ENCODE peak calls at places on chromosome 5, in seven cellular contexts. R, M, L, B, H, S and Q are unnamed samples. For H3K36me3, the result is how much of the 10 kb centered on the place peaks cover.

GRCh38 chr5:137575847-137576246 is 76.7 kb upstream of the SPOCK1 start:
- DNase-seq in R (no peak), M (no peak), L (peak), B (no peak), H (no peak), S (peak), Q (no peak)

GRCh38 chr5:26482817-26483375 is 555.5 kb downstream of the CDH9 start:
- DNase-seq in R (no peak), M (no peak), L (no peak), B (no peak), H (no peak), S (peak), Q (no peak)

GRCh38 chr5:154262376-154262775 is 71.8 kb downstream of the GALNT10 start:
- DNase-seq in R (no peak), M (no peak), L (no peak), B (no peak), H (no peak), S (no peak), Q (no peak)

GRCh38 chr5:1515921-1516571 is 7.7 kb downstream of the LPCAT1 start:
- DNase-seq in R (no peak), M (peak), L (peak), B (peak), H (peak), S (no peak), Q (no peak)

GRCh38 chr5:60026174-60026573 is 132.6 kb upstream of the PDE4D start:
- DNase-seq in R (no peak), M (no peak), L (peak), B (no peak), H (no peak), S (no peak), Q (no peak)

GRCh38 chr5:138037271-138037670 is 4.4 kb upstream of the FAM13B start:
- DNase-seq in R (no peak), M (no peak), L (no peak), B (no peak), H (no peak), S (no peak), Q (no peak)

GRCh38 chr5:14265574-14265973 is 122.4 kb downstream of the TRIO start:
- DNase-seq in R (no peak), M (no peak), L (peak), B (no peak), H (no peak), S (no peak), Q (no peak)

GRCh38 chr5:135233477-135233876 is 165.6 kb downstream of the MACROH2A1 start:
- DNase-seq in R (no peak), M (no peak), L (no peak), B (no peak), H (no peak), S (no peak), Q (no peak)

GRCh38 chr5:107217721-107218130 is 453.0 kb downstream of the EFNA5 start:
- DNase-seq in R (no peak), M (peak), L (no peak), B (no peak), H (no peak), S (no peak), Q (no peak)

GRCh38 chr5:172903790-172904189 is 55.4 kb upstream of the RPL26L1 start:
- DNase-seq in R (peak), M (no peak), L (peak), B (no peak), H (no peak), S (peak), Q (no peak)

GRCh38 chr5:172901012-172901780 is 58.0 kb upstream of the RPL26L1 start:
- DNase-seq in R (peak), M (no peak), L (peak), B (no peak), H (no peak), S (no peak), Q (no peak)

GRCh38 chr5:172901788-172902496 is 57.3 kb upstream of the RPL26L1 start:
- DNase-seq in R (no peak), M (no peak), L (peak), B (no peak), H (no peak), S (no peak), Q (no peak)

GRCh38 chr5:172904312-172904642 is 54.9 kb upstream of the RPL26L1 start:
- DNase-seq in R (no peak), M (no peak), L (no peak), B (no peak), H (no peak), S (no peak), Q (no peak)

DNA sequence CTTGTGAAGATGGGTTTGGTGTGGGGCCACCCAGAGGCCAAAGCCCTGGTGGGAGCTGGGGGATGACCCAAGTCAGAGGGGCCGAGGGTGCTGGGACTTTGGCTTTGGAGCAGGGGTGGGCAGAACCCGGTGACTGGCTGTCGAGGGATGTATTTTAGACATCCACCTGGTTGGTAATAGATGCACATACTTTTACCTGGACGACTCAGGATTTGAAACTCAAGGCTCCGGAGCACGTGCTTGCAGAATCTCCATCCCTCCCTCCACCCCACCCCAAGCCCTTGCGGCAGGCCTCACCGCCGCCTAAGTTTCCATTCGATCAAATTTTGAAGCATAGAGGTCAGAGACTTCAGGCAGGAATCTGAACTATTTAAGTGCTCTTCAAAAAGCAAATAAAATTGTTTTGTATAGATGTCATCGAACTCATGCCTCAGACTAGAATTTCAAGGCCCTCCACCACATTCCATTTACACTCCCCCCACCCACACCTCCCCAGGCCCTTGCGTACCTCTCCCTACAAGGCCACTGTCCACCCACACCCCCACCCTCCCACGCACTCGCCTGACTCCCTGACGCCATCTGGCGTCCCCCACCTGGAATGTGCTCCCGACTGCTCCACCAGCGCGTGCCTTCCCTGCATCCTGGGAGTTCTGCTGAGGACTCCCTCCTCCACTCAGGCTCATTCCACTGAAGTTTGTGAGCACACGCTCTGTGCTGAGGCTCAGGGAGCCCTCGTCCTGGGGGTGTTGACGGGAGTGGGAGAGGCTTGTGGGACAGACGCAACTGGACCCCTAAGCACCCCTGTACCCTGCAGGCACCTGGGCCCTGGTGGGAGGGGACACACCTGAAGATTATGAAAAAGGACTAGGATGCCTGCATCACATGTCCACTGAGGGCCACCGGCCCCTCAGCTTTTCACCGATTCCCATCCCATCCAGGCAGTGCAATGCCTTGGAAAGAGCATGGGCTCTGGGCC is 56.4 kb upstream of the RPL26L1 start:
- DNase-seq in R (peak), M (peak), L (peak), B (no peak), H (no peak), S (peak), Q (no peak)
- H3K36me3 ChIP-seq in R (under half), M (under half), L (under half), B (half or more), H (under half), S (under half), Q (under half)

DNA sequence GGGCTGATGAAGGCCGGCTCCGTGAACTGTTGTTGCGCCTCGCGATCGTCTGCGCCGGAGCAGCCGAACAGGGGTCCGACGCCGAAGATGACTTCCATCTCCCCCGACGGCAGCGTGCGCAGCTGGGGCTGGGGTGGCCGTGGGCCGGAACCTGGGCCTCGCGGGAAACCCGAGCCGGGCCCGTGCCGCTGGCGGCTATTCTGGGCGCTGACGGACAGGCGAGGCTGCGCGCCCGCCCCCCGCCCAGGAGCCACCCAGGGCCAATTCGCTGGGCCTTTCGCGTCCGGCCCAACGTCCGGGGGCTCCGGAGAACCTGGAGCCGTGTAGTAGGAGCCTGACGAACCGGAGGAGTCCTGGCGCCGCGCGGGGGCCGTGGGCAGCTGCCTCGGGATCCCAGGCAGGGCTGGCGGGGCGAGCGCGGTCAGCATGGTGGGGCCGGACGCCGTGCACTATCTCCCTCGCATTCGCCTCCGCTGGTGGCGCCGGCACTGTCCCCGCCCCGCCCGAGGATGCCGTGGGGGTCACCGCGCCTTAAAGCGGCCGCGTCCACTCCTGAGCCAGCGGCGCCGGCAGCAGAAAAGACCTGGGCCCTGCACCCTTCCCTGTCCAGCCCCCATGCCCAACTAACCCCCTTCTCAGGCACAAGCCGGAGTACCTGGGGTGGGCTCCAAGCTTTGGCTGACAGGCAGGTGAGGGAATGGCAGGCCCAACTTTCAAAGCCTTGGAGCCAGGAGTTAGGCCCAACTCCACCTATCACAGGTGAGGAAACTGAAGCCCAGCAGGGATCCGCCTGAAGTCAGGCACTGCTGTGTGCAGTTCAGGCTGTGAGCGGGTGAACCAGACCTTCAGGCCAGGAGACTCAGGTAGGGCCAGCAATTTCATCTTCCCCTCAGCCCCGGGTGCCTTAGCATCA is at the start of gene PROB1:
- DNase-seq in R (no peak), M (no peak), L (no peak), B (no peak), H (no peak), S (no peak), Q (no peak)
- H3K27ac ChIP-seq in R (no peak), M (peak), L (no peak), B (peak), H (no peak), S (no peak), Q (no peak)

DNA sequence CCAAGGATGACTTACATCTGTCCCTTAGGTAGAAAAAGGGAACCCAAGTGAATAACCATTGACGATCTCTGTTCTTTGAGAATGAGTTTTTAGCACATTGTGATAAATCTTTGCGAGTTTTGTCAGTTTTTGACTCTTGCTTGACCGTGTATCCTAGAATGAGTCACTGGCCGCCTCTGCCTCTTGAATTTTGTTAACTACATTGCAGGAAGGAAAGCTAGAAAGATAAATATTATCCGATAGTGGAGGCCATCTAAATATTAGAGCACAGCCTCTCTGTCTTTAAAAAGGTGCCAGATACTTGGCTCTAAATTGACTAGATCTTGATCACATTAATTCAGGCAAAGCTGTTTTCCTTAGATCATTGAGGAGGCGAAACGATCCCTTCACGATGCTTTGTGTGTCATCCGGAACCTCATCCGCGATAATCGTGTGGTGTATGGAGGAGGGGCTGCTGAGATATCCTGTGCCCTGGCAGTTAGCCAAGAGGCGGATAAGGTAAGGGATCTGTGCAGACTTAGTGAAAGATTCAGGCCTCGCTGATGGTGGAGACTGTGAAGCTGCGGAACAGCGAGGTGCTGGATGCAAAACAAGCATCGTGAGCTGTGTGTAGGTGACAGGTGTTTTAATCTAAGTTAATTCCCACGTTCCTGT is 12.2 kb downstream of the CCT5 start:
- DNase-seq in R (no peak), M (no peak), L (no peak), B (no peak), H (no peak), S (no peak), Q (no peak)
- H3K36me3 ChIP-seq in R (half or more), M (under half), L (half or more), B (half or more), H (half or more), S (half or more), Q (half or more)

GRCh38 chr5:170211575-170212334 is 21.0 kb upstream of the C5orf58 start:
- DNase-seq in R (no peak), M (no peak), L (no peak), B (no peak), H (no peak), S (no peak), Q (no peak)
- H3K27ac ChIP-seq in R (no peak), M (no peak), L (no peak), B (no peak), H (no peak), S (no peak), Q (no peak)